ENCODE peak calls at places on chromosomes 7 and 10, in five cellular contexts. X is breast epithelium, E is cardiac fibroblast, P is endodermal cell, M is HL-60. N is an unnamed sample.

GRCh38 chr7:156751319-156751718 is 110.7 kb downstream of the RNF32 start:
- DNase-seq in X (no peak), E (peak), P (no peak), M (no peak), N (peak)

GRCh38 chr7:4833691-4834600 is 27.9 kb downstream of the PAPOLB start:
- DNase-seq in X (peak), E (no peak), P (peak), M (no peak), N (no peak)

GRCh38 chr10:90751107-90751997 is 106.5 kb downstream of the HTR7 start:
- DNase-seq in X (no peak), E (peak), P (peak), M (peak), N (peak)

GRCh38 chr10:86899128-86899527 is 58.3 kb downstream of the MMRN2 start:
- DNase-seq in X (no peak), E (no peak), P (peak), M (no peak), N (no peak)

GRCh38 chr7:148664319-148664718 is 34.4 kb upstream of the CUL1 start:
- DNase-seq in X (no peak), E (peak), P (no peak), M (no peak), N (peak)

GRCh38 chr10:30185916-30186315 is 126.5 kb upstream of the JCAD start:
- DNase-seq in X (no peak), E (peak), P (no peak), M (no peak), N (peak)

GRCh38 chr10:3955493-3955892 is 170.5 kb upstream of the KLF6 start:
- DNase-seq in X (no peak), E (no peak), P (peak), M (no peak), N (no peak)

GRCh38 chr7:21548491-21548890 is 5.7 kb downstream of the DNAH11 start:
- DNase-seq in X (no peak), E (no peak), P (no peak), M (no peak), N (no peak)

GRCh38 chr7:116173051-116174028 is 37.0 kb upstream of the TES start:
- DNase-seq in X (no peak), E (peak), P (no peak), M (no peak), N (peak)

GRCh38 chr10:119542990-119543813 is 683 bp upstream of the RGS10 start:
- DNase-seq in X (no peak), E (peak), P (no peak), M (peak), N (peak)

GRCh38 chr7:31051598-31052503 is at the start of gene ADCYAP1R1:
- DNase-seq in X (no peak), E (no peak), P (peak), M (no peak), N (no peak)

GRCh38 chr7:16739863-16740622 is 13.5 kb upstream of the TSPAN13 start:
- DNase-seq in X (no peak), E (peak), P (no peak), M (no peak), N (peak)

GRCh38 chr10:43688348-43688892 is 39.7 kb upstream of the ZNF32 start:
- DNase-seq in X (no peak), E (no peak), P (no peak), M (no peak), N (no peak)

GRCh38 chr10:3068968-3069737 is 1.8 kb downstream of the PFKP start:
- DNase-seq in X (no peak), E (no peak), P (peak), M (no peak), N (peak)

GRCh38 chr7:156988605-156989185 is 21.8 kb downstream of the MNX1 start:
- DNase-seq in X (no peak), E (no peak), P (no peak), M (no peak), N (no peak)

GRCh38 chr7:40199076-40199802 is 64.4 kb downstream of the SUGCT start:
- DNase-seq in X (no peak), E (peak), P (no peak), M (no peak), N (peak)

GRCh38 chr7:85396676-85397075 is 209.8 kb upstream of the SEMA3D start:
- DNase-seq in X (no peak), E (no peak), P (no peak), M (no peak), N (no peak)

GRCh38 chr10:44385423-44385725 is 477 bp upstream of the CXCL12 start:
- DNase-seq in X (no peak), E (no peak), P (no peak), M (no peak), N (no peak)

GRCh38 chr7:10908600-10908999 is 65.1 kb upstream of the PHF14 start:
- DNase-seq in X (no peak), E (no peak), P (peak), M (no peak), N (no peak)

GRCh38 chr7:112723416-112723815 is 66.8 kb downstream of the TMEM168 start:
- DNase-seq in X (no peak), E (peak), P (no peak), M (no peak), N (peak)
- H3K4me3 ChIP-seq in X (no peak), E (no peak), P (no peak), M (no peak), N (no peak)

DNA sequence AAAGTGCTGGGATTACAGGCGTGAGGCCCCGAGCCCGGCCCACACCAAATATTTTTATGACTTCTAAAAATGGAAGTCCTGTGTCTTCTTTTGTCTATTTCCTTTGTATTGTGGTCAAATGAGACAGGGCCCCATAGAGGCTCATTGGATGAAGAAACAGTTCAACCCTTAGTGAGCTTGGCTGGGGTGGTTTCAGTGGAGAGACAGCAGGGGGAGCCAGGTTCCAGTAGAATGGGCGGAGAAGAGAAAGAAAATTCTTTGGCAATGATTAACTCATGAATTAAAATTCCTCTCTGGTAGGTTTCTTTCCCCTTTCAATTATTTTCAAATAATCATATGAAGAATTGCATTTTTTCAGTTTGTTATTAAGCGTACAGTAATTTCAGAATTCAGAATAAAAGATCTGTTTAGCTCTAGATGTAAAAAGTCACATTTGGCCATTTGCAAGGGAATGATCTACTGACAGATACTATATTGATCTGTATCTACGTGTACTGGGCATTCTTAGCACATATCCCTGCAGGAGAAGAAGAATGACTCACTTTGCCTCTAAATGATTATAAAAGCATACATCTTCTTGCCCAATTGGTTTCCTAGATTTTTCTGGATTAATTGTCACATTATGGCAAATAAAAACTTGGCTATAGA is 43.2 kb downstream of the PNLIPRP3 start:
- DNase-seq in X (no peak), E (no peak), P (peak), M (no peak), N (peak)
- TF ChIP-seq CTCF in X (no peak), E (no peak), P (peak), M (peak), N (peak)

GRCh38 chr10:133275683-133276092 is 980 bp downstream of the ADAM8 start:
- DNase-seq in X (no peak), E (no peak), P (no peak), M (no peak), N (no peak)

GRCh38 chr10:133276100-133276434 is 601 bp downstream of the ADAM8 start:
- DNase-seq in X (no peak), E (no peak), P (no peak), M (no peak), N (no peak)

GRCh38 chr10:133277277-133277992 is 767 bp upstream of the ADAM8 start:
- DNase-seq in X (no peak), E (no peak), P (no peak), M (no peak), N (no peak)

GRCh38 chr10:133277993-133278576 is 1.4 kb upstream of the ADAM8 start:
- DNase-seq in X (no peak), E (no peak), P (no peak), M (no peak), N (no peak)

GRCh38 chr10:133276435-133277201 is at the start of gene ADAM8:
- DNase-seq in X (no peak), E (no peak), P (peak), M (no peak), N (no peak)
- H3K4me3 ChIP-seq in X (peak), E (no peak), P (peak), M (no peak), N (no peak)

GRCh38 chr7:93178213-93178612 is 30.0 kb upstream of the SAMD9L start:
- DNase-seq in X (no peak), E (peak), P (no peak), M (no peak), N (no peak)
- TF ChIP-seq CTCF in X (no peak), E (no peak), P (no peak), M (no peak), N (peak)

DNA sequence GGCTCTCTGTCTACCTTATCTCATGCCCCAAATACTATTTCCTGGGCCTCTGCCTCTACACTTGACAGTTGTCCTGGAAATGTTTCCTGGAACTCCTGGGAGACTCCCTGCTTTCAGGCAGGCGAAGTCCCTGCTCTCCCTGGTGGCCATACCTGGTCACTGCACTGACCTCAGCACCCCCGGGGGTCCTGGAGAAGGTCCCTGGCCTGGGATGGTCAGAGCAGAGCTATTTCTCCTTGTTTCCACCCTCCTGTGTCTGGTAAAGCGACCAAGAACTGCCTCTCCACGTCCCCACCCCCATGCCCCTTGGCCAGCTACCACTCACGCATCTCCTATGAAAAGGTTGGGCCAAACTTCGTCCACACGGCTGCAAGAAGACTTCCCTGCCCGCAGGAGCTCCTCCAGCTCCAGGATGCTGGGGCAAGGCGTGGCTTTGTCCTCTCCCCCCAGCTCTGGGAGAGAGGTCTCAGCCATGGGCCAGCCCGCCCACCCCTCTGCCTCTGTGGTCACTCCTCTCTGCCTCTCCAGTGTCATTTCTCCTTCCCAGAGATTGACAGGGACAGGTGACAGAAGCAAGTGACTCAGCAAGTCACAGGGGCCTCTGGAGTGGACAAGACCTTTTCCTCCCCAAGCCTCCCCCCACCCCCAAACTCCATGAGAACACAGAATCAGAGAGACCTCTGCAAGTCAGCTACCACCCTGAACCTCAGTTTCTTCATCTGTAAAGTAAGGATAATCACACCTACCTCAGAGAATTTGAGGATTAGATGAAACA is 2.6 kb upstream of the SAMD8 start:
- DNase-seq in X (no peak), E (peak), P (peak), M (no peak), N (peak)
- H3K4me3 ChIP-seq in X (no peak), E (no peak), P (no peak), M (no peak), N (no peak)